ENCODE peak calls at places on chromosomes 1 and 21, in ten cellular contexts. Q is astrocyte of the spinal cord, H is AG09309, V is suprapubic skin, E is cardiac muscle cell, L is kidney, Y is IMR-90, X is fibroblast of lung, G is ovary, T is pancreas. C is an unnamed sample.
A peak's percentile ranks its signal among the peaks of the same experiment; 100 is the strongest.

GRCh38 chr1:35929730-35930592 is 944 bp upstream of the AGO3 start:
- DNase-seq in Q (peak; percentile 59), E (peak; percentile 58), G (peak; percentile 68), Y (peak; percentile 42), T (peak; percentile 37), V (peak; percentile 79), X (peak; percentile 67), H (no peak), L (peak; percentile 75), C (peak; percentile 22)

GRCh38 chr1:211515090-211516023 is 23.4 kb upstream of the RD3 start:
- DNase-seq in L (peak; percentile 97), Q (peak; percentile 96), T (peak; percentile 91), X (peak; percentile 81), G (peak; percentile 66), Y (peak; percentile 38), H (no peak), E (peak; percentile 79), V (peak; percentile 83), C (peak; percentile 3)

GRCh38 chr1:200837931-200838571 is 34.7 kb upstream of the GPR25 start:
- DNase-seq in T (no peak), X (peak; percentile 7), H (no peak), E (no peak), L (no peak), G (no peak), V (no peak), Q (peak; percentile 32), Y (peak; percentile 41), C (peak; percentile 6)

GRCh38 chr1:35557118-35557610 is at the start of gene KIAA0319L:
- DNase-seq in H (no peak), L (peak; percentile 97), E (peak; percentile 87), Q (no peak), G (peak; percentile 87), Y (peak; percentile 37), X (no peak), V (peak; percentile 93), T (peak; percentile 88), C (peak; percentile 30)

GRCh38 chr21:42617476-42617875 is 35.9 kb upstream of the PDE9A start:
- DNase-seq in E (no peak), G (no peak), T (no peak), Q (no peak), V (peak; percentile 51), L (no peak), H (no peak), X (no peak), Y (no peak), C (no peak)

GRCh38 chr1:22553104-22553880 is 10.0 kb upstream of the EPHA8 start:
- DNase-seq in X (no peak), G (no peak), T (peak; percentile 55), H (no peak), Q (no peak), V (no peak), L (no peak), Y (no peak), E (no peak), C (no peak)

GRCh38 chr21:33993286-33994231 is 78.0 kb upstream of the ATP5PO start:
- DNase-seq in Q (no peak), X (no peak), T (no peak), L (no peak), Y (no peak), V (no peak), G (no peak), H (no peak), E (no peak), C (no peak)

GRCh38 chr1:107954719-107955415 is 10.1 kb downstream of the VAV3 start:
- DNase-seq in G (no peak), E (no peak), Y (no peak), V (no peak), L (no peak), Q (no peak), X (no peak), H (no peak), T (no peak), C (no peak)

GRCh38 chr1:39275836-39276507 is 71.5 kb downstream of the MACF1 start:
- DNase-seq in H (no peak), X (peak; percentile 26), V (no peak), T (no peak), G (no peak), L (no peak), Q (no peak), E (no peak), Y (no peak), C (no peak)

GRCh38 chr1:234730542-234731370 is 120.8 kb upstream of the IRF2BP2 start:
- DNase-seq in H (no peak), G (no peak), E (no peak), X (no peak), T (no peak), L (no peak), Y (no peak), V (no peak), Q (no peak), C (no peak)

GRCh38 chr1:83682132-83682531 is 316.8 kb downstream of the TTLL7 start:
- DNase-seq in T (no peak), V (no peak), L (no peak), G (no peak), E (no peak), X (no peak), Q (no peak), Y (no peak), H (no peak), C (no peak)

GRCh38 chr1:156157506-156157905 is 4.1 kb downstream of the SEMA4A start:
- DNase-seq in L (no peak), Y (no peak), E (no peak), X (no peak), V (no peak), Q (no peak), G (no peak), T (no peak), H (no peak), C (no peak)

GRCh38 chr1:216389774-216390173 is 33.5 kb downstream of the USH2A start:
- DNase-seq in V (no peak), Y (no peak), T (no peak), X (no peak), G (no peak), H (no peak), L (no peak), Q (no peak), E (no peak), C (no peak)

GRCh38 chr1:203744008-203744972 is 20.7 kb upstream of the LAX1 start:
- DNase-seq in E (no peak), G (peak; percentile 75), V (peak; percentile 82), Q (peak; percentile 24), H (no peak), Y (peak; percentile 32), L (no peak), X (peak; percentile 50), T (no peak), C (no peak)

GRCh38 chr1:154972213-154972516 is 1.6 kb upstream of the SHC1 start:
- DNase-seq in Q (no peak), L (no peak), G (no peak), H (no peak), X (no peak), T (no peak), V (no peak), E (no peak), Y (no peak), C (peak; percentile 30)
- H3K4me3 ChIP-seq in Q (peak overlapping the region; percentile 71), L (peak overlapping the region; percentile 83), G (no peak overlapping the region), H (peak overlapping the region; percentile 67), X (peak overlapping the region; percentile 30), T (peak overlapping the region; percentile 52), V (peak overlapping the region; percentile 73), E (no peak overlapping the region), Y (peak overlapping the region; percentile 36), C (peak overlapping the region; percentile 85)

GRCh38 chr1:165403835-165404482 is 41.0 kb downstream of the RXRG start:
- DNase-seq in V (no peak), X (no peak), H (no peak), Y (no peak), T (no peak), L (no peak), Q (no peak), G (no peak), E (peak; percentile 57), C (no peak)
- TF ChIP-seq CTCF in V (no peak), X (peak; percentile 40), H (peak; percentile 52), Y (peak; percentile 26), T (peak; percentile 34), L (peak; percentile 59), Q (peak; percentile 45), G (no peak), E (peak; percentile 49), C (peak; percentile 66)

DNA sequence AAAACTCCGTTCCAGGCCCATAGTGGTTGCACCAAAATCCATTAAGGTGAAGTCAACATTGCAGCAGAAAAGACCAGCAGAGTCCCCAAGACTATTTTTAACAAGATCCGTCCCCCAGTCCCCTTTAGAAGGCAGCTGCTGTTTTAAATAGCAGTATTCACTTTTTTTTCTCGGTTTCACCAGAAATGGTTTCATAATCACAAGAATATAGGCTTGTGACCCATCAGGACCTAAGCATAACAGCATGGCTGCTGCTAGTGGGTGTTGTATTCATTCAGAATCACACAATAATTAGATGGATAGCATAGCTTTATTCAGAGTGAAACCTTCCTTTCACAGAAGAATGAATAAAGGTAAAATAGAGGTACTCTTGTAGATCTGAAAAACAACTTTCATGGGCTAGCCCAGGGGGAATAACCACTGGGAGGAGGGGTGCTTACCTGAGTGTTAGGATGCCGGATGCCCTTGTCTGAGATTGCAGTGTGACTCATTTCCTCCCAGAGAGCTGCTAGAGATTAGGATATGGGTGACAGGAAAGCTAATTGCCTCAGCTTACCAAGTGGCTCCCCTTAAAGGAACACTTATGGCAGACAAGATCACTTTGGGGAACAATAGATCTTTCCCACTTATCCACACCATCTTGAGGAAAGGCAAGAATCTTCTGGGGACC is 35.0 kb downstream of the ACKR1 start:
- DNase-seq in T (no peak), G (no peak), V (no peak), X (no peak), H (no peak), Y (no peak), Q (no peak), L (no peak), E (no peak), C (no peak)
- H3K4me3 ChIP-seq in T (no peak overlapping the region), G (no peak overlapping the region), V (no peak overlapping the region), X (no peak overlapping the region), H (no peak overlapping the region), Y (no peak overlapping the region), Q (no peak overlapping the region), L (no peak overlapping the region), E (no peak overlapping the region), C (no peak overlapping the region)

GRCh38 chr1:114669562-114670082 is at the start of gene DENND2C:
- DNase-seq in H (no peak), L (no peak), X (no peak), Y (no peak), T (no peak), V (no peak), E (peak; percentile 68), G (no peak), Q (no peak), C (no peak)

GRCh38 chr1:114668784-114669561 is 876 bp downstream of the DENND2C start:
- DNase-seq in V (no peak), T (no peak), L (no peak), G (no peak), Q (peak; percentile 3), E (no peak), X (peak; percentile 53), Y (peak; percentile 24), H (no peak), C (no peak)

GRCh38 chr1:114671939-114672275 is 2.1 kb upstream of the DENND2C start:
- DNase-seq in X (no peak), G (no peak), Y (no peak), L (no peak), E (no peak), H (no peak), V (no peak), T (no peak), Q (no peak), C (no peak)

GRCh38 chr1:114670083-114671010 is 498 bp upstream of the DENND2C start:
- DNase-seq in H (peak; percentile 47), E (peak; percentile 93), V (peak; percentile 97), L (peak; percentile 97), G (peak; percentile 93), Y (peak; percentile 80), T (peak; percentile 96), Q (peak; percentile 89), X (peak; percentile 84), C (peak; percentile 42)

GRCh38 chr1:114671011-114671938 is 1.4 kb upstream of the DENND2C start:
- DNase-seq in G (no peak), H (no peak), Q (peak; percentile 7), E (no peak), Y (peak; percentile 32), V (no peak), X (peak; percentile 15), L (no peak), T (peak; percentile 21), C (no peak)
- TF ChIP-seq CTCF in G (no peak), H (peak; percentile 6), Q (peak; percentile 30), E (peak; percentile 34), Y (peak; percentile 52), V (no peak), X (peak; percentile 37), L (no peak), T (no peak), C (peak; percentile 41)